ENCODE peak calls at places on chromosome 1, in six cellular contexts. One of them, this sample, is unnamed.
A peak's percentile ranks its signal among the peaks of the same experiment; 100 is the strongest.

GRCh38 chr1:156148236-156148635 is 5.1 kb upstream of the SEMA4A start:
- DNase-seq in GM19239: no peak
- DNase-seq in esophagus squamous epithelium: no peak
- DNase-seq in T-helper 2 cell: no peak
- DNase-seq in non-pigmented ciliary epithelial cell: no peak
- DNase-seq in fibroblast of the aortic adventitia: no peak
- DNase-seq in this sample: no peak

GRCh38 chr1:202788800-202789199 is 19.4 kb downstream of the KDM5B start:
- DNase-seq in GM19239: no peak
- DNase-seq in esophagus squamous epithelium: no peak
- DNase-seq in T-helper 2 cell: no peak
- DNase-seq in non-pigmented ciliary epithelial cell: no peak
- DNase-seq in fibroblast of the aortic adventitia: no peak
- DNase-seq in this sample: no peak

GRCh38 chr1:117120774-117121588 is 568 bp downstream of the TRIM45 start:
- DNase-seq in GM19239: no peak
- DNase-seq in esophagus squamous epithelium: no peak
- DNase-seq in T-helper 2 cell: no peak
- DNase-seq in non-pigmented ciliary epithelial cell: no peak
- DNase-seq in fibroblast of the aortic adventitia: peak; percentile 45
- DNase-seq in this sample: no peak

GRCh38 chr1:117826551-117827078 is 102.8 kb downstream of the GDAP2 start:
- DNase-seq in GM19239: no peak
- DNase-seq in esophagus squamous epithelium: no peak
- DNase-seq in T-helper 2 cell: no peak
- DNase-seq in non-pigmented ciliary epithelial cell: no peak
- DNase-seq in fibroblast of the aortic adventitia: peak; percentile 94
- DNase-seq in this sample: peak; percentile 87

GRCh38 chr1:6295910-6296309 is 35.0 kb upstream of the GPR153 start:
- DNase-seq in GM19239: no peak
- DNase-seq in esophagus squamous epithelium: no peak
- DNase-seq in T-helper 2 cell: no peak
- DNase-seq in non-pigmented ciliary epithelial cell: no peak
- DNase-seq in fibroblast of the aortic adventitia: no peak
- DNase-seq in this sample: no peak

GRCh38 chr1:212970085-212970484 is 19.7 kb downstream of the VASH2 start:
- DNase-seq in GM19239: no peak
- DNase-seq in esophagus squamous epithelium: no peak
- DNase-seq in T-helper 2 cell: no peak
- DNase-seq in non-pigmented ciliary epithelial cell: no peak
- DNase-seq in fibroblast of the aortic adventitia: no peak
- DNase-seq in this sample: no peak

GRCh38 chr1:156495401-156496140 is 5.0 kb downstream of the MEF2D start:
- DNase-seq in GM19239: no peak
- DNase-seq in esophagus squamous epithelium: no peak
- DNase-seq in T-helper 2 cell: no peak
- DNase-seq in non-pigmented ciliary epithelial cell: no peak
- DNase-seq in fibroblast of the aortic adventitia: peak; percentile 41
- DNase-seq in this sample: no peak

GRCh38 chr1:213984387-213985180 is 3.2 kb upstream of the PROX1 start:
- DNase-seq in GM19239: no peak
- DNase-seq in esophagus squamous epithelium: no peak
- DNase-seq in T-helper 2 cell: no peak
- DNase-seq in non-pigmented ciliary epithelial cell: no peak
- DNase-seq in fibroblast of the aortic adventitia: no peak
- DNase-seq in this sample: no peak

GRCh38 chr1:202056644-202057334 is 46.4 kb downstream of the ELF3 start:
- DNase-seq in GM19239: no peak
- DNase-seq in esophagus squamous epithelium: no peak
- DNase-seq in T-helper 2 cell: no peak
- DNase-seq in non-pigmented ciliary epithelial cell: no peak
- DNase-seq in fibroblast of the aortic adventitia: no peak
- DNase-seq in this sample: peak; percentile 96

GRCh38 chr1:224466151-224466550 is 31.6 kb upstream of the WDR26 start:
- DNase-seq in GM19239: no peak
- DNase-seq in esophagus squamous epithelium: no peak
- DNase-seq in T-helper 2 cell: no peak
- DNase-seq in non-pigmented ciliary epithelial cell: no peak
- DNase-seq in fibroblast of the aortic adventitia: no peak
- DNase-seq in this sample: no peak

GRCh38 chr1:234699795-234700665 is 90.1 kb upstream of the IRF2BP2 start:
- DNase-seq in GM19239: peak; percentile 22
- DNase-seq in esophagus squamous epithelium: no peak
- DNase-seq in T-helper 2 cell: no peak
- DNase-seq in non-pigmented ciliary epithelial cell: peak; percentile 37
- DNase-seq in fibroblast of the aortic adventitia: peak; percentile 62
- DNase-seq in this sample: peak; percentile 82

GRCh38 chr1:238832106-238832505 is 554.3 kb upstream of the CHRM3 start:
- DNase-seq in GM19239: no peak
- DNase-seq in esophagus squamous epithelium: no peak
- DNase-seq in T-helper 2 cell: no peak
- DNase-seq in non-pigmented ciliary epithelial cell: no peak
- DNase-seq in fibroblast of the aortic adventitia: no peak
- DNase-seq in this sample: no peak

GRCh38 chr1:9744106-9744799 is 79.5 kb downstream of the CLSTN1 start:
- DNase-seq in GM19239: no peak
- DNase-seq in esophagus squamous epithelium: no peak
- DNase-seq in T-helper 2 cell: no peak
- DNase-seq in non-pigmented ciliary epithelial cell: no peak
- DNase-seq in fibroblast of the aortic adventitia: no peak
- DNase-seq in this sample: no peak

GRCh38 chr1:215114154-215114933 is 31.8 kb downstream of the KCNK2 start:
- DNase-seq in GM19239: no peak
- DNase-seq in esophagus squamous epithelium: no peak
- DNase-seq in T-helper 2 cell: no peak
- DNase-seq in non-pigmented ciliary epithelial cell: peak; percentile 47
- DNase-seq in fibroblast of the aortic adventitia: peak; percentile 92
- DNase-seq in this sample: peak; percentile 81

GRCh38 chr1:55257958-55258357 is 42.8 kb upstream of the USP24 start:
- DNase-seq in GM19239: peak; percentile 32
- DNase-seq in esophagus squamous epithelium: no peak
- DNase-seq in T-helper 2 cell: peak; percentile 73
- DNase-seq in non-pigmented ciliary epithelial cell: no peak
- DNase-seq in fibroblast of the aortic adventitia: no peak
- DNase-seq in this sample: no peak

GRCh38 chr1:153845158-153845557 is 70.0 kb downstream of the SLC27A3 start:
- DNase-seq in GM19239: no peak
- DNase-seq in esophagus squamous epithelium: no peak
- DNase-seq in T-helper 2 cell: no peak
- DNase-seq in non-pigmented ciliary epithelial cell: no peak
- DNase-seq in fibroblast of the aortic adventitia: no peak
- DNase-seq in this sample: no peak

GRCh38 chr1:168553680-168554553 is 10.1 kb upstream of the XCL2 start:
- DNase-seq in GM19239: no peak
- DNase-seq in esophagus squamous epithelium: no peak
- DNase-seq in T-helper 2 cell: no peak
- DNase-seq in non-pigmented ciliary epithelial cell: no peak
- DNase-seq in fibroblast of the aortic adventitia: no peak
- DNase-seq in this sample: no peak

GRCh38 chr1:76759950-76760349 is 107.3 kb upstream of the ST6GALNAC5 start:
- DNase-seq in GM19239: no peak
- DNase-seq in esophagus squamous epithelium: no peak
- DNase-seq in T-helper 2 cell: no peak
- DNase-seq in non-pigmented ciliary epithelial cell: peak; percentile 14
- DNase-seq in fibroblast of the aortic adventitia: no peak
- DNase-seq in this sample: peak; percentile 5

GRCh38 chr1:65009724-65010420 is 43.5 kb upstream of the JAK1 start:
- DNase-seq in GM19239: no peak
- DNase-seq in esophagus squamous epithelium: no peak
- DNase-seq in T-helper 2 cell: no peak
- DNase-seq in non-pigmented ciliary epithelial cell: no peak
- DNase-seq in fibroblast of the aortic adventitia: no peak
- DNase-seq in this sample: no peak

GRCh38 chr1:52746189-52746588 is 19.9 kb downstream of the ZYG11B start:
- DNase-seq in GM19239: no peak
- DNase-seq in esophagus squamous epithelium: no peak
- DNase-seq in T-helper 2 cell: no peak
- DNase-seq in non-pigmented ciliary epithelial cell: no peak
- DNase-seq in fibroblast of the aortic adventitia: no peak
- DNase-seq in this sample: no peak

GRCh38 chr1:6039031-6039430 is 6.7 kb upstream of the KCNAB2 start:
- DNase-seq in GM19239: no peak
- DNase-seq in esophagus squamous epithelium: no peak
- DNase-seq in T-helper 2 cell: no peak
- DNase-seq in non-pigmented ciliary epithelial cell: no peak
- DNase-seq in fibroblast of the aortic adventitia: no peak
- DNase-seq in this sample: no peak

GRCh38 chr1:207336559-207337467 is 15.3 kb downstream of the CD55 start:
- DNase-seq in GM19239: no peak
- DNase-seq in esophagus squamous epithelium: no peak
- DNase-seq in T-helper 2 cell: peak; percentile 60
- DNase-seq in non-pigmented ciliary epithelial cell: peak; percentile 62
- DNase-seq in fibroblast of the aortic adventitia: no peak
- DNase-seq in this sample: peak; percentile 45

GRCh38 chr1:172383541-172383940 is 36.9 kb upstream of the C1orf105 start:
- DNase-seq in GM19239: no peak
- DNase-seq in esophagus squamous epithelium: no peak
- DNase-seq in T-helper 2 cell: no peak
- DNase-seq in non-pigmented ciliary epithelial cell: peak; percentile 43
- DNase-seq in fibroblast of the aortic adventitia: peak; percentile 53
- DNase-seq in this sample: no peak

GRCh38 chr1:93817819-93818569 is 61.0 kb downstream of the DNTTIP2 start:
- DNase-seq in GM19239: no peak
- DNase-seq in esophagus squamous epithelium: no peak
- DNase-seq in T-helper 2 cell: peak; percentile 69
- DNase-seq in non-pigmented ciliary epithelial cell: no peak
- DNase-seq in fibroblast of the aortic adventitia: no peak
- DNase-seq in this sample: peak; percentile 77

GRCh38 chr1:62585481-62586155 is 11.7 kb upstream of the ANGPTL3 start:
- DNase-seq in GM19239: no peak
- DNase-seq in esophagus squamous epithelium: no peak
- DNase-seq in T-helper 2 cell: no peak
- DNase-seq in non-pigmented ciliary epithelial cell: no peak
- DNase-seq in fibroblast of the aortic adventitia: no peak
- DNase-seq in this sample: no peak

GRCh38 chr1:12531169-12531479 is 86.9 kb downstream of the DHRS3 start:
- DNase-seq in GM19239: no peak
- DNase-seq in esophagus squamous epithelium: no peak
- DNase-seq in T-helper 2 cell: no peak
- DNase-seq in non-pigmented ciliary epithelial cell: no peak
- DNase-seq in fibroblast of the aortic adventitia: no peak
- DNase-seq in this sample: no peak

GRCh38 chr1:27554777-27555699 is 48.9 kb downstream of the AHDC1 start:
- DNase-seq in GM19239: no peak
- DNase-seq in esophagus squamous epithelium: no peak
- DNase-seq in T-helper 2 cell: no peak
- DNase-seq in non-pigmented ciliary epithelial cell: no peak
- DNase-seq in fibroblast of the aortic adventitia: peak; percentile 61
- DNase-seq in this sample: no peak

GRCh38 chr1:38009088-38009840 is 3.3 kb upstream of the UTP11 start:
- DNase-seq in GM19239: no peak
- DNase-seq in esophagus squamous epithelium: no peak
- DNase-seq in T-helper 2 cell: peak; percentile 61
- DNase-seq in non-pigmented ciliary epithelial cell: no peak
- DNase-seq in fibroblast of the aortic adventitia: peak; percentile 75
- DNase-seq in this sample: peak; percentile 70

GRCh38 chr1:41568204-41568603 is 83.7 kb upstream of the EDN2 start:
- DNase-seq in GM19239: no peak
- DNase-seq in esophagus squamous epithelium: no peak
- DNase-seq in T-helper 2 cell: no peak
- DNase-seq in non-pigmented ciliary epithelial cell: no peak
- DNase-seq in fibroblast of the aortic adventitia: no peak
- DNase-seq in this sample: no peak

GRCh38 chr1:156640842-156641706 is 843 bp upstream of the BCAN start:
- DNase-seq in GM19239: no peak
- DNase-seq in esophagus squamous epithelium: no peak
- DNase-seq in T-helper 2 cell: no peak
- DNase-seq in non-pigmented ciliary epithelial cell: no peak
- DNase-seq in fibroblast of the aortic adventitia: no peak
- DNase-seq in this sample: no peak

GRCh38 chr1:6580119-6580587 is 359 bp downstream of the ZBTB48 start:
- DNase-seq in GM19239: no peak
- DNase-seq in esophagus squamous epithelium: no peak
- DNase-seq in T-helper 2 cell: no peak
- DNase-seq in non-pigmented ciliary epithelial cell: no peak
- DNase-seq in fibroblast of the aortic adventitia: no peak
- DNase-seq in this sample: no peak

GRCh38 chr1:39981957-39982356 is 27.0 kb downstream of the MFSD2A start:
- DNase-seq in GM19239: no peak
- DNase-seq in esophagus squamous epithelium: no peak
- DNase-seq in T-helper 2 cell: no peak
- DNase-seq in non-pigmented ciliary epithelial cell: peak; percentile 72
- DNase-seq in fibroblast of the aortic adventitia: peak; percentile 84
- DNase-seq in this sample: peak; percentile 96

GRCh38 chr1:201499795-201500669 is 6.9 kb downstream of the CSRP1 start:
- DNase-seq in GM19239: no peak
- DNase-seq in esophagus squamous epithelium: no peak
- DNase-seq in T-helper 2 cell: no peak
- DNase-seq in non-pigmented ciliary epithelial cell: no peak
- DNase-seq in fibroblast of the aortic adventitia: peak; percentile 24
- DNase-seq in this sample: no peak

GRCh38 chr1:5564578-5565257 is 427.5 kb downstream of the NPHP4 start:
- DNase-seq in GM19239: no peak
- DNase-seq in esophagus squamous epithelium: no peak
- DNase-seq in T-helper 2 cell: no peak
- DNase-seq in non-pigmented ciliary epithelial cell: no peak
- DNase-seq in fibroblast of the aortic adventitia: no peak
- DNase-seq in this sample: no peak

GRCh38 chr1:155082301-155082940 is 3.8 kb downstream of the EFNA3 start:
- DNase-seq in GM19239: no peak
- DNase-seq in esophagus squamous epithelium: no peak
- DNase-seq in T-helper 2 cell: no peak
- DNase-seq in non-pigmented ciliary epithelial cell: no peak
- DNase-seq in fibroblast of the aortic adventitia: no peak
- DNase-seq in this sample: no peak

GRCh38 chr1:47999097-47999496 is 1.9 kb upstream of the TRABD2B start:
- DNase-seq in GM19239: no peak
- DNase-seq in esophagus squamous epithelium: no peak
- DNase-seq in T-helper 2 cell: no peak
- DNase-seq in non-pigmented ciliary epithelial cell: no peak
- DNase-seq in fibroblast of the aortic adventitia: no peak
- DNase-seq in this sample: no peak

GRCh38 chr1:18948048-18948912 is 8.2 kb downstream of the IFFO2 start:
- DNase-seq in GM19239: no peak
- DNase-seq in esophagus squamous epithelium: no peak
- DNase-seq in T-helper 2 cell: peak; percentile 86
- DNase-seq in non-pigmented ciliary epithelial cell: no peak
- DNase-seq in fibroblast of the aortic adventitia: peak; percentile 34
- DNase-seq in this sample: peak; percentile 92

GRCh38 chr1:230037261-230037660 is 29.8 kb upstream of the GALNT2 start:
- DNase-seq in GM19239: no peak
- DNase-seq in esophagus squamous epithelium: no peak
- DNase-seq in T-helper 2 cell: no peak
- DNase-seq in non-pigmented ciliary epithelial cell: no peak
- DNase-seq in fibroblast of the aortic adventitia: no peak
- DNase-seq in this sample: no peak

GRCh38 chr1:162922196-162922595 is 61.2 kb upstream of the CCDC190 start:
- DNase-seq in GM19239: no peak
- DNase-seq in esophagus squamous epithelium: no peak
- DNase-seq in T-helper 2 cell: no peak
- DNase-seq in non-pigmented ciliary epithelial cell: no peak
- DNase-seq in fibroblast of the aortic adventitia: peak; percentile 35
- DNase-seq in this sample: no peak

This sample was measured in mammary epithelial cell.